ENCODE peak calls at places on chromosome 17, in seven cellular contexts. R is NAMALWA, S is T-helper 2 cell, J is GM23338, I is aorta, M is HS-5, D is spleen. G is an unnamed sample.

GRCh38 chr17:19719365-19720209 is 3.2 kb upstream of the SLC47A2 start:
- DNase-seq in M (no peak), I (no peak), D (no peak), J (no peak), R (no peak), S (no peak), G (no peak)

GRCh38 chr17:72724375-72724774 is 368.1 kb downstream of the SLC39A11 start:
- DNase-seq in S (no peak), D (no peak), M (no peak), I (no peak), J (no peak), R (no peak), G (no peak)

GRCh38 chr17:81277421-81277820 is 17.7 kb downstream of the SLC38A10 start:
- DNase-seq in D (no peak), J (no peak), I (no peak), R (no peak), M (no peak), S (no peak), G (no peak)

GRCh38 chr17:33039874-33040273 is 48.2 kb downstream of the SPACA3 start:
- DNase-seq in D (no peak), R (no peak), M (peak; percentile 84), S (no peak), I (no peak), J (no peak), G (no peak)

GRCh38 chr17:81635973-81636504 is 873 bp downstream of the NPLOC4 start:
- DNase-seq in I (no peak), R (no peak), M (no peak), D (no peak), J (no peak), S (no peak), G (no peak)

GRCh38 chr17:17127730-17128291 is 78.3 kb downstream of the PLD6 start:
- DNase-seq in D (peak; percentile 69), M (no peak), S (no peak), J (no peak), R (no peak), I (no peak), G (no peak)

GRCh38 chr17:73023759-73024158 is 68.7 kb downstream of the SLC39A11 start:
- DNase-seq in J (no peak), I (no peak), D (no peak), M (no peak), R (no peak), S (no peak), G (no peak)

GRCh38 chr17:75125984-75126383 is 5.6 kb downstream of the NT5C start:
- DNase-seq in S (no peak), R (no peak), I (no peak), D (no peak), M (no peak), J (peak; percentile 43), G (peak; percentile 61)

GRCh38 chr17:58337600-58338453 is 9.2 kb upstream of the TSPOAP1 start:
- DNase-seq in S (peak; percentile 94), R (peak; percentile 97), D (peak; percentile 99), I (peak; percentile 89), M (no peak), J (peak; percentile 92), G (peak; percentile 99)

GRCh38 chr17:72205357-72205756 is 84.5 kb downstream of the SOX9 start:
- DNase-seq in S (no peak), J (no peak), D (no peak), M (no peak), I (no peak), R (no peak), G (no peak)

GRCh38 chr17:71402661-71403141 is 718.1 kb upstream of the SOX9 start:
- DNase-seq in I (no peak), J (no peak), D (no peak), R (no peak), S (no peak), M (no peak), G (no peak)

GRCh38 chr17:55845385-55845784 is 94.5 kb downstream of the PCTP start:
- DNase-seq in J (peak; percentile 87), S (no peak), I (peak; percentile 85), D (peak; percentile 74), M (no peak), R (no peak), G (no peak)

GRCh38 chr17:79290726-79291125 is 216.1 kb downstream of the ENGASE start:
- DNase-seq in S (no peak), D (no peak), R (no peak), I (no peak), J (no peak), M (no peak), G (no peak)

GRCh38 chr17:82232322-82232785 is 3.5 kb downstream of the SLC16A3 start:
- DNase-seq in I (peak; percentile 78), M (no peak), R (no peak), J (no peak), S (no peak), D (no peak), G (no peak)

GRCh38 chr17:64679710-64680216 is 17.7 kb upstream of the SMURF2 start:
- DNase-seq in R (no peak), I (no peak), S (no peak), D (no peak), M (peak; percentile 99), J (no peak), G (no peak)

GRCh38 chr17:8954339-8954738 is 11.2 kb downstream of the PIK3R5 start:
- DNase-seq in M (no peak), S (peak; percentile 85), I (no peak), J (peak; percentile 61), D (peak; percentile 95), R (no peak), G (no peak)

GRCh38 chr17:9925457-9925856 is 20.4 kb upstream of the RCVRN start:
- DNase-seq in M (no peak), J (no peak), D (no peak), S (no peak), I (no peak), R (no peak), G (no peak)

GRCh38 chr17:71613996-71614395 is 506.8 kb upstream of the SOX9 start:
- DNase-seq in M (no peak), J (no peak), I (no peak), R (no peak), S (no peak), D (no peak), G (no peak)

GRCh38 chr17:57899391-57899790 is 49.5 kb upstream of the MRPS23 start:
- DNase-seq in R (no peak), J (no peak), M (no peak), I (no peak), S (no peak), D (no peak), G (no peak)

GRCh38 chr17:28147026-28147425 is 104.5 kb downstream of the NLK start:
- DNase-seq in S (no peak), D (no peak), I (no peak), J (no peak), R (no peak), M (no peak), G (no peak)

GRCh38 chr17:1882836-1883235 is 53.0 kb downstream of the RPA1 start:
- DNase-seq in R (peak; percentile 41), J (peak; percentile 79), D (no peak), S (no peak), M (no peak), I (no peak), G (peak; percentile 77)

GRCh38 chr17:18353541-18353940 is 9.8 kb downstream of the SHMT1 start:
- DNase-seq in M (no peak), J (no peak), S (no peak), D (no peak), I (no peak), R (no peak), G (no peak)

GRCh38 chr17:40191237-40192208 is 14.3 kb downstream of the RAPGEFL1 start:
- DNase-seq in M (no peak), I (peak; percentile 92), J (peak; percentile 88), S (peak; percentile 35), D (peak; percentile 91), R (peak; percentile 86), G (peak; percentile 92)

GRCh38 chr17:9259419-9259818 is 238.1 kb downstream of the NTN1 start:
- DNase-seq in D (no peak), J (no peak), R (no peak), S (no peak), M (no peak), I (peak; percentile 70), G (no peak)

GRCh38 chr17:43212641-43213490 is 1.2 kb downstream of the TMEM106A start:
- DNase-seq in J (no peak), S (no peak), M (no peak), D (peak; percentile 60), I (no peak), R (peak; percentile 38), G (peak; percentile 53)

GRCh38 chr17:48645639-48646182 is 19.6 kb upstream of the HOXB9 start:
- DNase-seq in J (no peak), S (no peak), I (no peak), D (no peak), R (no peak), M (no peak), G (no peak)

GRCh38 chr17:50347087-50347893 is 1.4 kb downstream of the XYLT2 start:
- DNase-seq in R (no peak), S (no peak), M (no peak), I (peak; percentile 68), J (peak; percentile 75), D (no peak), G (no peak)

GRCh38 chr17:80949451-80950421 is 41.9 kb upstream of the CHMP6 start:
- DNase-seq in D (peak; percentile 60), J (peak; percentile 65), S (no peak), R (no peak), M (no peak), I (peak; percentile 70), G (no peak)

GRCh38 chr17:67993153-67993997 is 2.9 kb downstream of the C17orf58 start:
- DNase-seq in D (peak; percentile 95), S (peak; percentile 64), J (peak; percentile 88), I (peak; percentile 94), M (no peak), R (peak; percentile 74), G (peak; percentile 94)

GRCh38 chr17:46212634-46213435 is 19.6 kb upstream of the KANSL1 start:
- DNase-seq in J (peak; percentile 96), I (no peak), D (no peak), M (peak; percentile 40), S (peak; percentile 53), R (peak; percentile 75), G (peak; percentile 90)

GRCh38 chr17:31722251-31723056 is 136.6 kb downstream of the COPRS start:
- DNase-seq in D (no peak), R (no peak), I (no peak), S (no peak), J (no peak), M (no peak), G (no peak)

GRCh38 chr17:2214887-2215615 is 88.5 kb downstream of the SMG6 start:
- DNase-seq in D (no peak), J (no peak), I (peak; percentile 91), S (no peak), R (peak; percentile 35), M (no peak), G (peak; percentile 76)